ENCODE peak calls at places on chromosomes 4 and X, in seven cellular contexts. Q is A549, K is H9, R is OCI-LY7, P is GM10248, G is cardiac muscle cell, H is lower leg skin. X is an unnamed sample.

GRCh38 chr4:183164963-183165362 is 65.9 kb downstream of the WWC2 start:
- DNase-seq in K (no peak), G (no peak), Q (no peak), R (no peak), H (no peak), P (no peak), X (no peak)

GRCh38 chrX:13605611-13606010 is 36.2 kb downstream of the EGFL6 start:
- DNase-seq in K (no peak), H (no peak), P (no peak), R (no peak), G (no peak), Q (no peak), X (no peak)

GRCh38 chr4:4994312-4995097 is 24.8 kb downstream of the CYTL1 start:
- DNase-seq in P (no peak), R (no peak), Q (no peak), G (no peak), H (no peak), K (no peak), X (no peak)

GRCh38 chrX:150449313-150449712 is 86.2 kb downstream of the MAMLD1 start:
- DNase-seq in P (no peak), H (no peak), R (no peak), Q (peak; percentile 2), G (no peak), K (no peak), X (no peak)

GRCh38 chr4:7828011-7828720 is 111.5 kb downstream of the AFAP1 start:
- DNase-seq in H (peak; percentile 82), P (peak; percentile 49), G (no peak), K (no peak), R (no peak), Q (no peak), X (no peak)

GRCh38 chr4:101114936-101115372 is 232.4 kb downstream of the PPP3CA start:
- DNase-seq in H (no peak), G (no peak), K (peak; percentile 30), Q (peak; percentile 57), R (no peak), P (no peak), X (no peak)

GRCh38 chr4:27666943-27667342 is 806.3 kb downstream of the STIM2 start:
- DNase-seq in G (no peak), H (no peak), Q (peak; percentile 26), R (peak; percentile 10), K (peak; percentile 31), P (no peak), X (no peak)

GRCh38 chr4:123244233-123244632 is 152.4 kb upstream of the SPRY1 start:
- DNase-seq in G (no peak), R (peak; percentile 43), Q (peak; percentile 3), K (no peak), H (peak; percentile 71), P (no peak), X (no peak)

GRCh38 chrX:115023139-115023538 is 5.7 kb upstream of the IL13RA2 start:
- DNase-seq in R (no peak), K (no peak), G (no peak), Q (peak; percentile 38), P (no peak), H (no peak), X (no peak)

GRCh38 chrX:9291666-9292065 is 173.2 kb upstream of the TBL1X start:
- DNase-seq in R (no peak), H (no peak), Q (no peak), P (no peak), K (peak; percentile 71), G (peak; percentile 80), X (no peak)

GRCh38 chr4:164613761-164614277 is 140.1 kb upstream of the SMIM31 start:
- DNase-seq in G (no peak), P (no peak), K (no peak), H (no peak), Q (no peak), R (no peak), X (no peak)

GRCh38 chr4:76712564-76712963 is 185.4 kb downstream of the SOWAHB start:
- DNase-seq in K (no peak), G (no peak), H (no peak), Q (no peak), R (no peak), P (no peak), X (no peak)

GRCh38 chr4:20529681-20530080 is 170.6 kb upstream of the PACRGL start:
- DNase-seq in H (no peak), K (no peak), Q (no peak), R (no peak), G (no peak), P (no peak), X (no peak)

GRCh38 chrX:23756165-23756564 is 13.1 kb upstream of the ACOT9 start:
- DNase-seq in Q (peak; percentile 73), H (peak; percentile 17), R (peak; percentile 73), P (peak; percentile 65), K (peak; percentile 64), G (peak; percentile 80), X (no peak)

GRCh38 chr4:53196872-53197759 is 168.7 kb downstream of the SCFD2 start:
- DNase-seq in Q (peak; percentile 69), H (no peak), R (peak; percentile 80), P (peak; percentile 44), K (no peak), G (peak; percentile 79), X (no peak)

GRCh38 chrX:64894454-64895038 is 81.7 kb downstream of the ZC4H2 start:
- DNase-seq in P (peak; percentile 23), H (no peak), K (peak; percentile 63), Q (peak; percentile 4), G (peak; percentile 56), R (peak; percentile 54), X (no peak)
- TF ChIP-seq CTCF in P (peak; percentile 61), H (no peak), K (peak; percentile 80), Q (no peak), G (no peak), R (peak; percentile 78), X (no peak)

DNA sequence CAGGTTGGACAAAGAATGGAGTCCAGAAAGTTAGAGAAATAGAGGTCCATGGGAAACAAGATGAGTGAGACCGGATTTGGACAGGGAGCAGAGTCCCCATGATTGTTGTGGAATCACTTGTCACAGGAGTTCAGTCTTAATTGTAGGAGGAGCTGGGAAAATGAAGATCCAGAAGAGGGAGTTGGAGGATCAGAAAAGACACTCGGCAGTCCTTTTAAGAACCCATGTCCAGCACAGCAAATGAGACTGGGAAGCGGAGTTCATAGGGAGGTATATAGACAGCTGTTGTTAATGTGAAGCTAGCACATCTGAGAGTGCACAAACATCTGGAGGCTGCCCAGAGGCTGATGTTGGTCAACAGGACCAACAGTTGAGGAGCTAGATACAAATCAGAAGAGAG is 111.4 kb upstream of the RXFP1 start:
- DNase-seq in R (no peak), G (no peak), P (no peak), H (no peak), Q (peak; percentile 24), K (no peak), X (no peak)
- TF ChIP-seq CTCF in R (no peak), G (peak; percentile 12), P (no peak), H (no peak), Q (no peak), K (peak; percentile 26), X (no peak)

GRCh38 chrX:96591418-96591817 is 93.2 kb upstream of the DIAPH2 start:
- DNase-seq in P (no peak), Q (no peak), H (peak; percentile 14), R (no peak), K (no peak), G (no peak), X (no peak)

DNA sequence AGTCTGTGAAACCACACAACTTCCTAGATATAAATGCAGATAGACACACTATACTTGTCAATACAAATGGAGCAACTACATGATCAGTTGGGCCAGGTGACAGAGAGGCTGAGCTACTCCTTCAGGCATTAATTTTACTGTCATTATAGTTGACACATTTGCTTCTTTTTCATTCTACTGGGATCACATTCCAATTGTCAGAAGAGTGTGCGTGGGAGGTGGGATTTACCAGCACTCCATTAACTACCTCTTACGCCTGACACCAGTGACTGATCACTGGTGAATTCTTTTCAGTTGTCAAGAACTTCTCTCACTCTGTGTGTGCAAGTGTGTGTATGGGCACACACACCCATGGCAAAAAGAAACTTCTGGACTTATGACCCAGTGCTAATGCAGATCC is 94.2 kb upstream of the DIAPH2 start:
- DNase-seq in R (no peak), P (no peak), K (no peak), Q (no peak), G (no peak), H (no peak), X (no peak)
- TF ChIP-seq CTCF in R (no peak), P (no peak), K (no peak), Q (no peak), G (no peak), H (no peak), X (no peak)

GRCh38 chr4:189124149-189124758 is 816.4 kb upstream of the FRG1 start:
- DNase-seq in G (peak; percentile 39), K (no peak), R (no peak), Q (peak; percentile 58), P (no peak), H (no peak), X (no peak)
- TF ChIP-seq CTCF in G (peak; percentile 26), K (peak; percentile 84), R (peak; percentile 48), Q (peak; percentile 62), P (no peak), H (no peak), X (no peak)

DNA sequence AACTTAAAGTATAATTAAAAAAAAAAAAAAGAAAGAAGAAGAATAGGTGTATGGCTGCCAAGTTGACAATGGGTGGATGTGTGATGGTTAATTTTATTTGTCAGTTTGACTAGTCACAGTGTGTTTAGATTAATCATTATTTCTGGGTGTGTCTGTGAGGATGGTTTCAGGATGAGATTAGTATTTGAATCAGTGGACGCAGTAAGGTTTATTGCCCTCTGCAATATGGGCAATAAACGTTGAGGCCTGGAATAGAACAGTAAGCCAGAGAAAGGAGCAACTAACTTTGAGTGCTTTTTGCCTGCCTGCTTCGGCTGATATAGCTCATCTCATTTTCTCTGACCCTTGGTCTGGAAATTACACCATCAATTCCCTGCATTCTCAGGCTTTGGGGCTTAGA is 140.9 kb upstream of the SPANXN4 start:
- DNase-seq in H (no peak), Q (no peak), G (no peak), P (no peak), K (no peak), R (no peak), X (no peak)
- TF ChIP-seq CTCF in H (no peak), Q (no peak), G (no peak), P (no peak), K (no peak), R (no peak), X (no peak)

DNA sequence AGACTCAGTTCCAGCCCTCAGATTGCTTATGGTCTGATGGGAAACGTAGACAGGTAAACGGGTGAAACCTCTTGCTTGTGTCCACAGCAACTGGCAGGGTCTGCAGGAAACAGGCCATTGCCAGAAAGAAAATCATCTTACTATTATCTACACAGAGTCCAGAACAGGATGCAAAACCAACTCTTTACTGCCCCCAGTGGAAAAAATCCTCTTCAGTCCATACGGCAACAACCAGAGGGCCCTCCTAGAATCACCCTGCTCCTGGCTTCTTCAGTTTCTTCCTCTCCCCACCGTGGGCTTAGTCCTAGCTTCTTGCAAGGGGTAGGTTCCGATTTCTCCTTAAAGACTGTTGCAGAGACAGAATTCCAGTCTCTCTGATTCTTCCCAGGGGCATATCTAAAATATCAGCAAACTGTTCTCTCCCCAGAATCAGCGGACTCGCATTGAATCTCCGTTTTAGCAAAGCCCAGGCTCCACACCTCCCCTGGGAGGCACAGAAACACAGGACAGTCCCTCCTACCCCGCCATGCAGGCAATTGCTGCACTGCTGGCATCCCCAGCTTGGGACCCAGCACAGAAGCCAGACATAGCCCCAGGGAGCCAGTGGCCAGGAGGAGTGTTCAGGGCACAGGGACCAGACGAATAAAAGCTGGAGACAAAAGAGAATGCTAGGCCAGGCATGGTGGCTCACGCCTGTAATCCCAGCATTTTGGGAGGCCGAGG is 41.0 kb upstream of the SH3RF1 start:
- DNase-seq in G (peak; percentile 78), P (peak; percentile 60), R (peak; percentile 19), H (no peak), K (peak; percentile 69), Q (peak; percentile 45), X (no peak)
- TF ChIP-seq CTCF in G (peak; percentile 68), P (peak; percentile 35), R (peak; percentile 69), H (no peak), K (peak; percentile 80), Q (peak; percentile 42), X (peak; percentile 44)

X was measured in breast epithelium.